ENCODE peak calls at places on chromosome 11, in four cellular contexts. O, F, P and Y are unnamed samples.

GRCh38 chr11:110294509-110294908 is 1.9 kb downstream of the RDX start:
- DNase-seq in O (no peak), F (no peak), P (no peak), Y (no peak)

GRCh38 chr11:50246183-50246582 is 213.5 kb downstream of the OR4C45 start:
- DNase-seq in O (no peak), F (no peak), P (no peak), Y (no peak)

GRCh38 chr11:70824590-70825300 is 426.4 kb downstream of the CTTN start:
- DNase-seq in O (no peak), F (no peak), P (no peak), Y (peak)

GRCh38 chr11:96154802-96155520 is 188.0 kb downstream of the MAML2 start:
- DNase-seq in O (no peak), F (no peak), P (peak), Y (no peak)

GRCh38 chr11:47248664-47249377 is at the start of gene ACP2:
- DNase-seq in O (peak), F (peak), P (peak), Y (peak)

GRCh38 chr11:67406420-67406968 is 2.6 kb downstream of the TBC1D10C start:
- DNase-seq in O (no peak), F (no peak), P (no peak), Y (no peak)

GRCh38 chr11:9057032-9057431 is 34.4 kb downstream of the SCUBE2 start:
- DNase-seq in O (no peak), F (no peak), P (peak), Y (no peak)

GRCh38 chr11:129278586-129279319 is 86.6 kb upstream of the ARHGAP32 start:
- DNase-seq in O (no peak), F (no peak), P (peak), Y (no peak)

GRCh38 chr11:45180888-45181594 is 34.6 kb downstream of the PRDM11 start:
- DNase-seq in O (no peak), F (no peak), P (peak), Y (no peak)

GRCh38 chr11:61343792-61344745 is 11.0 kb downstream of the TKFC start:
- DNase-seq in O (no peak), F (no peak), P (no peak), Y (no peak)

GRCh38 chr11:72613977-72614376 is 60.2 kb downstream of the PDE2A start:
- DNase-seq in O (no peak), F (no peak), P (no peak), Y (peak)

GRCh38 chr11:96635655-96636054 is 245.8 kb downstream of the JRKL start:
- DNase-seq in O (no peak), F (no peak), P (no peak), Y (no peak)

GRCh38 chr11:120912504-120912903 is 111.4 kb upstream of the TBCEL start:
- DNase-seq in O (no peak), F (no peak), P (peak), Y (no peak)

GRCh38 chr11:35146074-35146521 is 7.1 kb downstream of the CD44 start:
- DNase-seq in O (peak), F (peak), P (no peak), Y (no peak)

GRCh38 chr11:35619754-35620640 is 1.7 kb downstream of the FJX1 start:
- DNase-seq in O (no peak), F (no peak), P (no peak), Y (no peak)

GRCh38 chr11:37371346-37371970 is 773.4 kb upstream of the RAG2 start:
- DNase-seq in O (no peak), F (no peak), P (no peak), Y (no peak)